ENCODE peak calls at places on chromosomes 3 and 15, in four cellular contexts. U, P, V and F are unnamed samples.

GRCh38 chr3:131350506-131350905 is 31.1 kb upstream of the NUDT16 start:
- DNase-seq in U (no peak), P (no peak), V (no peak), F (no peak)

GRCh38 chr3:49313902-49314676 is 25.8 kb downstream of the USP4 start:
- DNase-seq in U (no peak), P (no peak), V (no peak), F (no peak)

GRCh38 chr3:197354195-197355059 is 56.0 kb upstream of the DLG1 start:
- DNase-seq in U (no peak), P (no peak), V (no peak), F (no peak)

GRCh38 chr15:60121845-60122244 is 117.7 kb downstream of the FOXB1 start:
- DNase-seq in U (no peak), P (no peak), V (peak), F (no peak)

GRCh38 chr15:79310612-79310984 is 314 bp upstream of the TMED3 start:
- DNase-seq in U (no peak), P (no peak), V (no peak), F (no peak)

GRCh38 chr3:97827741-97828471 is 6.1 kb downstream of the CRYBG3 start:
- DNase-seq in U (no peak), P (peak), V (no peak), F (no peak)

GRCh38 chr15:90159213-90159612 is 41.9 kb upstream of the SEMA4B start:
- DNase-seq in U (no peak), P (no peak), V (no peak), F (no peak)

GRCh38 chr3:126798521-126798920 is 94.5 kb downstream of the CHCHD6 start:
- DNase-seq in U (no peak), P (no peak), V (no peak), F (no peak)

GRCh38 chr3:189324538-189325138 is 152.9 kb downstream of the TPRG1 start:
- DNase-seq in U (no peak), P (no peak), V (peak), F (no peak)

GRCh38 chr3:23276913-23277658 is 74.0 kb downstream of the UBE2E2 start:
- DNase-seq in U (no peak), P (no peak), V (no peak), F (no peak)

GRCh38 chr3:138945646-138946553 is 1.0 kb downstream of the FOXL2 start:
- DNase-seq in U (no peak), P (no peak), V (peak), F (no peak)

GRCh38 chr3:69009559-69010410 is 3.7 kb downstream of the EOGT start:
- DNase-seq in U (no peak), P (no peak), V (no peak), F (no peak)

GRCh38 chr3:146803746-146804145 is 198.6 kb upstream of the PLSCR5 start:
- DNase-seq in U (no peak), P (no peak), V (no peak), F (no peak)